ENCODE peak calls at places on chromosomes 1 and 21, in six cellular contexts. X is breast epithelium, S is uterus, Z is lower lobe of right lung, D is MM.1S, K is Karpas-422. O is an unnamed sample. For H3K27me3, the result is how much of the 10 kb centered on the place peaks cover.

GRCh38 chr1:195113471-195113870 is 1494.8 kb downstream of the KCNT2 start:
- DNase-seq in S (no peak), X (no peak), D (no peak), Z (no peak), K (no peak), O (no peak)

GRCh38 chr1:202085682-202086373 is 36.9 kb upstream of the GPR37L1 start:
- DNase-seq in X (peak), D (no peak), S (no peak), Z (no peak), K (no peak), O (no peak)

GRCh38 chr21:37502947-37503346 is 136.4 kb downstream of the DYRK1A start:
- DNase-seq in S (no peak), D (no peak), Z (no peak), K (no peak), X (no peak), O (no peak)

GRCh38 chr1:95716550-95716949 is 482.5 kb downstream of the RWDD3 start:
- DNase-seq in X (no peak), S (no peak), D (no peak), Z (no peak), K (no peak), O (no peak)

GRCh38 chr1:61076728-61077675 is 5.4 kb upstream of the NFIA start:
- DNase-seq in Z (peak), S (peak), X (peak), D (peak), K (peak), O (peak)

GRCh38 chr1:38915352-38915948 is 26.2 kb downstream of the RHBDL2 start:
- DNase-seq in S (no peak), D (no peak), X (no peak), K (peak), Z (no peak), O (no peak)

GRCh38 chr1:175221548-175222175 is 29.1 kb upstream of the KIAA0040 start:
- DNase-seq in S (peak), Z (peak), X (peak), K (no peak), D (no peak), O (no peak)

GRCh38 chr1:12188657-12189327 is 22.0 kb downstream of the TNFRSF1B start:
- DNase-seq in X (no peak), D (no peak), S (no peak), Z (no peak), K (no peak), O (no peak)

DNA sequence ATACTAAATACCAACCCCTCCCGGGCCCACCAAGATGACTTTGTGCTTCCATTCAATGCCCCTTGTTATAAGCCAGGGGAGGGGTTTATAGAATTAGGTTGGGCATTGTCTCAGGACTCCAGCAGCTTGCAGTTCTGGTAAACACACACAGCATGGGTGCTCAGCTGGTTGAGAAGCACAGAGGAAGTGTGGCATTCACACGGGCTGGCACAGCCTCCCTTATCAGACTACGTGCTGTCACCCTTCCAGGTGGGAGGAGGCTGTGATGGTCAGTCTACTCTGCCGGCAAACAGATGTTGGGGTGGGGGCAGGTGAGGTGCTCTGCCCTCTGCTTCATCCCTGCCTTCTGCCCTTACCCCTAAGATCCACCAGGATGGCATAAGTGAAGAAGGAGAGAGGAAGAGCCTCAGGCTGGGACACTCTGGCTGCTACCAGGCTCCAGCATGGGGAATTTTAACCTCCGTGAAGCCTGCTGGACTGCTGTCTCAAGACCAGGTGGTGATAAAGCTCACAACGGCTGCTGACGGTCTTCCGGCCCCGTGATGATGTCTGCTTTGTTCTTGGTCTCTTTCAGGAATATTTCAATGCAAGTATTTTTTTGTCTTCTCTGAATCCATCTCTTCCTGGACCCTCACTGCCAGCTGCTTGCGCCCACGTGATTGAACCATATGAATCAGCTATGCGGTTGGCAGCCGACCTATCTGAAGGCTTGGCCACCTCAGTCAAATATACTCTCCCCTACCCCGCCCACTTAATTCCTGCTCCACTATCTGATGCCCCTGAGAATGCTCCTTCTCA is 14.8 kb upstream of the SLC6A17 start:
- DNase-seq in X (no peak), Z (no peak), S (no peak), K (no peak), D (no peak), O (no peak)
- H3K27me3 ChIP-seq in X (under half), Z (under half), S (under half), K (under half), D (under half), O (under half)

DNA sequence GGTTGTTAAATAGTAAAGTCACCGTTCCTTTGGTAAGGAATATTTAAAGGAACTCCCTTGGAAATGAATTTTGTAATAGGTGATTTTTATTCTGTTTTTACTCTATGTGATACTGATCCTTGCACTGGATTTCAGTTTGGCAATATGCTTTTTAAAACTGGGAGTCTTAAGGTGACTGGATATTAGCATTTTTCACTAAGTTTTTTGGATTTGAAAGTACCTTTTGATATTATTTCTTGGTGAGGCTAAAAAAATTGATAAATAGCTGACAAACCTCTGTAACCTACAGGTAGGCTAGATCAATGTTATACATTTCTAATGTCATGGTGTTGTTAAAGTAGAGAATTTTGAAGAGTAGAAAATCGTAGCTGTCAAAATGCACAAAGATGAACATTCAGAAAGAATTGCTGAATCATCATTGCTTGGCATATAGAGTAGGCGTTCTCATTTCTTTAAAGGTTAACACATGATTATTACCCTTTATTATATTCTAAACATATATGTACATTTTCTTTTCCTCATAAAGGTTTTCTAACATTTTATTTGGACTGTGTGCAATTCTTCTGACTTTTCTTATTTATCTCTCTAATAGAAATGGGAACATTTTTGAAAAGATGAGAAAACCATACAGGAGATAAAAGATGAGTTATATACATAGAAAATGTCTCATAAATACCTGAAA is 1.5 kb upstream of the DNAJB4 start:
- DNase-seq in S (no peak), X (no peak), D (no peak), Z (no peak), K (peak), O (no peak)
- H3K4me3 ChIP-seq in S (no peak), X (no peak), D (peak), Z (peak), K (peak), O (no peak)

GRCh38 chr1:243250102-243250501 is 5.0 kb downstream of the CEP170 start:
- DNase-seq in D (no peak), S (no peak), Z (no peak), K (no peak), X (no peak), O (no peak)
- H3K27me3 ChIP-seq in D (under half), S (under half), Z (under half), K (under half), X (under half), O (under half)

GRCh38 chr1:167165948-167166702 is 54.6 kb upstream of the POU2F1 start:
- DNase-seq in K (peak), S (no peak), D (no peak), Z (no peak), X (no peak), O (no peak)
- H3K4me3 ChIP-seq in K (no peak), S (no peak), D (no peak), Z (no peak), X (no peak), O (no peak)

GRCh38 chr21:28378026-28378425 is 614.7 kb downstream of the LTN1 start:
- DNase-seq in D (no peak), K (no peak), X (no peak), S (no peak), Z (no peak), O (no peak)
- H3K27me3 ChIP-seq in D (under half), K (under half), X (under half), S (under half), Z (under half), O (under half)